ENCODE peak calls at places on chromosomes 2 and 18, in nine cellular contexts. A, Z, N, M, F, B, I, J and Y are unnamed samples.

GRCh38 chr18:68713791-68714190 is 1.1 kb downstream of the TMX3 start:
- DNase-seq in A (no peak), Z (no peak), N (no peak), M (peak; percentile 16), F (no peak), B (no peak), I (no peak), J (no peak), Y (no peak)

GRCh38 chr2:159251296-159252173 is 35.0 kb downstream of the WDSUB1 start:
- DNase-seq in A (no peak), Z (no peak), N (no peak), M (no peak), F (no peak), B (no peak), I (no peak), J (no peak), Y (no peak)

GRCh38 chr2:69385443-69386151 is 1.4 kb downstream of the GFPT1 start:
- DNase-seq in A (no peak), Z (no peak), N (no peak), M (no peak), F (no peak), B (peak; percentile 35), I (peak; percentile 61), J (no peak), Y (no peak)

GRCh38 chr2:171081649-171082111 is 79.0 kb downstream of the TLK1 start:
- DNase-seq in A (no peak), Z (no peak), N (no peak), M (no peak), F (no peak), B (no peak), I (no peak), J (no peak), Y (no peak)

GRCh38 chr18:45686892-45687611 is 36.9 kb upstream of the SLC14A1 start:
- DNase-seq in A (no peak), Z (peak; percentile 63), N (no peak), M (no peak), F (no peak), B (no peak), I (peak; percentile 61), J (peak; percentile 17), Y (peak; percentile 91)

GRCh38 chr2:110957267-110957666 is 163.4 kb upstream of the BCL2L11 start:
- DNase-seq in A (no peak), Z (no peak), N (no peak), M (no peak), F (no peak), B (no peak), I (no peak), J (no peak), Y (no peak)

GRCh38 chr2:27049422-27050280 is 1.8 kb upstream of the AGBL5 start:
- DNase-seq in A (no peak), Z (peak; percentile 52), N (peak; percentile 68), M (no peak), F (peak; percentile 37), B (no peak), I (no peak), J (no peak), Y (peak; percentile 66)

GRCh38 chr2:238030422-238031155 is 30.2 kb upstream of the SCLY start:
- DNase-seq in A (no peak), Z (no peak), N (no peak), M (no peak), F (peak; percentile 28), B (no peak), I (no peak), J (no peak), Y (no peak)

GRCh38 chr2:65438137-65438899 is 5.9 kb upstream of the SPRED2 start:
- DNase-seq in A (no peak), Z (peak; percentile 86), N (no peak), M (no peak), F (peak; percentile 59), B (no peak), I (no peak), J (no peak), Y (no peak)

GRCh38 chr2:147925886-147926285 is 81.1 kb downstream of the ACVR2A start:
- DNase-seq in A (no peak), Z (no peak), N (no peak), M (no peak), F (no peak), B (peak; percentile 18), I (no peak), J (no peak), Y (no peak)

GRCh38 chr2:152573168-152573567 is 144.1 kb downstream of the PRPF40A start:
- DNase-seq in A (no peak), Z (no peak), N (peak; percentile 75), M (peak; percentile 81), F (no peak), B (peak; percentile 93), I (peak; percentile 76), J (no peak), Y (no peak)

GRCh38 chr2:216849987-216850386 is 9.9 kb downstream of the TNP1 start:
- DNase-seq in A (no peak), Z (no peak), N (peak; percentile 81), M (peak; percentile 49), F (no peak), B (no peak), I (peak; percentile 31), J (no peak), Y (no peak)

GRCh38 chr2:1664076-1664605 is 80.2 kb downstream of the PXDN start:
- DNase-seq in A (no peak), Z (peak; percentile 29), N (no peak), M (no peak), F (no peak), B (no peak), I (no peak), J (no peak), Y (no peak)

GRCh38 chr2:101697794-101698418 is 399 bp downstream of the MAP4K4 start:
- DNase-seq in A (no peak), Z (peak; percentile 57), N (no peak), M (no peak), F (peak; percentile 23), B (no peak), I (no peak), J (no peak), Y (peak; percentile 36)

GRCh38 chr2:111168528-111168929 is 47.8 kb downstream of the BCL2L11 start:
- DNase-seq in A (peak; percentile 44), Z (no peak), N (peak; percentile 74), M (peak; percentile 78), F (no peak), B (peak; percentile 89), I (peak; percentile 87), J (no peak), Y (peak; percentile 73)

GRCh38 chr18:46407471-46408166 is 249.4 kb downstream of the LOXHD1 start:
- DNase-seq in A (no peak), Z (no peak), N (peak; percentile 71), M (peak; percentile 63), F (no peak), B (peak; percentile 49), I (no peak), J (no peak), Y (no peak)

DNA sequence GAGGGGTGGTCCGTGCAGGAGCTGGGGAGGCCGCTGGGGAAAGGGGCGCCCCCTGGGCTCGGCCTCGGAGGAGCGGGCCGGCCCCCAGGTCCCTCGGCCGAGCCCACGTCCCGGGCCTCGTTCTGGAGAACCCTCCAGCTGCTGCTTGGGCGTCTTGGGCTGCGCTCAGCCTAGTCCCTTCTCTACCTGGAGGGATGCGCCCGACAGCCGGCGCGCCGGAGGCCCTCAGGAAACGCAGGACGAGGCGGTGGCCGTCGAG is 293 bp upstream of the D2HGDH start:
- DNase-seq in A (no peak), Z (no peak), N (no peak), M (no peak), F (no peak), B (no peak), I (no peak), J (no peak), Y (no peak)
- TF ChIP-seq CTCF in A (no peak), Z (peak; percentile 30), N (no peak), M (peak; percentile 10), F (no peak), B (no peak), I (no peak), J (no peak), Y (peak; percentile 30)

GRCh38 chr2:15772681-15773080 is 167.7 kb upstream of the MYCN start:
- DNase-seq in A (no peak), Z (no peak), N (no peak), M (no peak), F (no peak), B (no peak), I (no peak), J (no peak), Y (no peak)
- H3K27me3 ChIP-seq in A (no peaks in the 10 kb centered on the region), Z (no peaks in the 10 kb centered on the region), N (no peaks in the 10 kb centered on the region), M (no peaks in the 10 kb centered on the region), F (no peaks in the 10 kb centered on the region), B (no peaks in the 10 kb centered on the region), I (peaks cover 16% of the 10 kb centered on the region), J (no peaks in the 10 kb centered on the region), Y (no peaks in the 10 kb centered on the region)

GRCh38 chr18:48408727-48409590 is at the start of gene ZBTB7C:
- DNase-seq in A (no peak), Z (peak; percentile 81), N (peak; percentile 65), M (peak; percentile 24), F (peak; percentile 65), B (no peak), I (no peak), J (no peak), Y (no peak)

GRCh38 chr18:48407358-48407757 is 1.8 kb downstream of the ZBTB7C start:
- DNase-seq in A (no peak), Z (no peak), N (peak; percentile 57), M (no peak), F (no peak), B (no peak), I (no peak), J (no peak), Y (no peak)

GRCh38 chr18:48410095-48410920 is 1.1 kb upstream of the ZBTB7C start:
- DNase-seq in A (peak; percentile 27), Z (peak; percentile 97), N (peak; percentile 94), M (peak; percentile 82), F (peak; percentile 94), B (peak; percentile 72), I (peak; percentile 81), J (peak; percentile 9), Y (no peak)

GRCh38 chr18:48408111-48408726 is 964 bp downstream of the ZBTB7C start:
- DNase-seq in A (no peak), Z (peak; percentile 67), N (peak; percentile 69), M (peak; percentile 14), F (peak; percentile 36), B (no peak), I (no peak), J (no peak), Y (no peak)

GRCh38 chr18:48409591-48410094 is 460 bp upstream of the ZBTB7C start:
- DNase-seq in A (no peak), Z (peak; percentile 80), N (peak; percentile 78), M (peak; percentile 19), F (peak; percentile 49), B (no peak), I (no peak), J (no peak), Y (no peak)
- TF ChIP-seq CTCF in A (no peak), Z (no peak), N (no peak), M (no peak), F (no peak), B (no peak), I (no peak), J (no peak), Y (no peak)

GRCh38 chr2:16109368-16109820 is 169.0 kb downstream of the MYCN start:
- DNase-seq in A (no peak), Z (no peak), N (no peak), M (no peak), F (no peak), B (no peak), I (no peak), J (no peak), Y (no peak)
- H3K27me3 ChIP-seq in A (no peaks in the 10 kb centered on the region), Z (no peaks in the 10 kb centered on the region), N (no peaks in the 10 kb centered on the region), M (no peaks in the 10 kb centered on the region), F (no peaks in the 10 kb centered on the region), B (no peaks in the 10 kb centered on the region), I (peaks cover 2% of the 10 kb centered on the region), J (peaks cover 8% of the 10 kb centered on the region), Y (no peaks in the 10 kb centered on the region)